ENCODE peak calls at places on chromosomes 6 and 20, in six cellular contexts. Z is A549, E is astrocyte, Q is kidney, R is foreskin keratinocyte, L is lower lobe of right lung. X is an unnamed sample.

GRCh38 chr20:16553161-16553560 is 20.1 kb downstream of the KIF16B start:
- DNase-seq in E (no peak), R (no peak), L (no peak), Q (no peak), Z (no peak), X (no peak)

GRCh38 chr6:85113934-85114582 is 335.8 kb upstream of the NT5E start:
- DNase-seq in L (no peak), Z (no peak), R (peak; percentile 6), E (no peak), Q (no peak), X (no peak)

GRCh38 chr6:81766482-81767069 is 14.1 kb upstream of the TENT5A start:
- DNase-seq in R (no peak), E (peak; percentile 97), Z (peak; percentile 63), L (no peak), Q (no peak), X (peak; percentile 25)

GRCh38 chr6:81878479-81878878 is 126.0 kb upstream of the TENT5A start:
- DNase-seq in L (no peak), Z (no peak), E (no peak), Q (no peak), R (no peak), X (no peak)

GRCh38 chr6:63643862-63644261 is 8.3 kb downstream of the PHF3 start:
- DNase-seq in E (no peak), R (no peak), L (no peak), Z (no peak), Q (no peak), X (no peak)

GRCh38 chr20:13868331-13868730 is 83.5 kb downstream of the NDUFAF5 start:
- DNase-seq in E (peak; percentile 36), Q (no peak), R (peak; percentile 68), Z (peak; percentile 11), L (no peak), X (no peak)

GRCh38 chr6:34810936-34811632 is 19.2 kb downstream of the BLTP3A start:
- DNase-seq in Z (peak; percentile 6), E (no peak), R (peak; percentile 65), L (no peak), Q (no peak), X (peak; percentile 20)

GRCh38 chr6:67535946-67536345 is 1099.1 kb upstream of the ADGRB3 start:
- DNase-seq in Z (no peak), R (no peak), Q (no peak), L (no peak), E (peak; percentile 60), X (no peak)

GRCh38 chr20:3592931-3593330 is 70.3 kb downstream of the GFRA4 start:
- DNase-seq in Q (no peak), R (no peak), Z (no peak), E (no peak), L (no peak), X (no peak)

GRCh38 chr20:45021626-45022025 is 55.3 kb downstream of the STK4 start:
- DNase-seq in E (no peak), Z (no peak), L (no peak), R (no peak), Q (no peak), X (no peak)

GRCh38 chr6:56808871-56809359 is 146.0 kb upstream of the BEND6 start:
- DNase-seq in L (no peak), R (peak; percentile 98), Z (peak; percentile 80), E (peak; percentile 86), Q (no peak), X (peak; percentile 47)

GRCh38 chr20:49635171-49635570 is 67.2 kb upstream of the PTGIS start:
- DNase-seq in L (no peak), E (no peak), R (no peak), Q (peak; percentile 88), Z (no peak), X (no peak)

GRCh38 chr20:23318347-23318746 is 32.2 kb upstream of the NXT1 start:
- DNase-seq in E (no peak), L (no peak), Q (no peak), R (no peak), Z (no peak), X (no peak)

GRCh38 chr20:62952373-62953166 is at the start of gene SLC17A9:
- DNase-seq in R (no peak), Q (peak; percentile 91), Z (no peak), L (peak; percentile 92), E (peak; percentile 10), X (no peak)

GRCh38 chr6:145008715-145009114 is 723.6 kb downstream of the UTRN start:
- DNase-seq in E (no peak), Q (no peak), R (no peak), Z (no peak), L (no peak), X (no peak)

GRCh38 chr6:4447646-4448315 is 312.4 kb upstream of the ECI2 start:
- DNase-seq in Z (no peak), L (no peak), R (no peak), Q (no peak), E (no peak), X (no peak)

GRCh38 chr6:41780623-41781301 is at the start of gene PRICKLE4:
- DNase-seq in Z (peak; percentile 29), Q (peak; percentile 83), R (no peak), E (no peak), L (peak; percentile 71), X (peak; percentile 65)

GRCh38 chr20:58432190-58432954 is 43.3 kb downstream of the VAPB start:
- DNase-seq in L (no peak), Z (no peak), R (no peak), Q (no peak), E (no peak), X (no peak)

GRCh38 chr6:2765896-2766766 is 938 bp downstream of the WRNIP1 start:
- DNase-seq in E (peak; percentile 21), L (peak; percentile 75), R (peak; percentile 30), Q (peak; percentile 88), Z (peak; percentile 26), X (peak; percentile 48)

GRCh38 chr6:44116643-44117382 is 10.4 kb downstream of the MRPL14 start:
- DNase-seq in Q (no peak), L (no peak), Z (no peak), E (peak; percentile 94), R (peak; percentile 76), X (no peak)

GRCh38 chr6:112927641-112928040 is 580.5 kb downstream of the RFPL4B start:
- DNase-seq in Z (no peak), Q (no peak), L (no peak), E (peak; percentile 60), R (no peak), X (no peak)

GRCh38 chr20:10339609-10340008 is 94.4 kb downstream of the MKKS start:
- DNase-seq in L (no peak), E (no peak), Z (no peak), Q (no peak), R (no peak), X (no peak)

GRCh38 chr20:37714973-37715657 is 21.3 kb downstream of the CTNNBL1 start:
- DNase-seq in R (peak; percentile 42), E (peak; percentile 56), Z (no peak), Q (no peak), L (no peak), X (peak; percentile 66)

GRCh38 chr20:9401381-9401780 is 113.0 kb upstream of the LAMP5 start:
- DNase-seq in R (no peak), Z (no peak), E (no peak), L (no peak), Q (no peak), X (no peak)

GRCh38 chr6:2448826-2449571 is 203.6 kb upstream of the GMDS start:
- DNase-seq in Z (peak; percentile 75), L (no peak), Q (no peak), E (peak; percentile 62), R (peak; percentile 61), X (peak; percentile 68)

GRCh38 chr6:165922309-165922794 is 245.3 kb downstream of the TBXT start:
- DNase-seq in L (no peak), R (no peak), Z (peak; percentile 70), Q (no peak), E (peak; percentile 16), X (peak; percentile 7)

GRCh38 chr20:50666709-50667310 is 24.5 kb downstream of the RIPOR3 start:
- DNase-seq in L (no peak), E (no peak), Z (no peak), Q (no peak), R (no peak), X (no peak)

DNA sequence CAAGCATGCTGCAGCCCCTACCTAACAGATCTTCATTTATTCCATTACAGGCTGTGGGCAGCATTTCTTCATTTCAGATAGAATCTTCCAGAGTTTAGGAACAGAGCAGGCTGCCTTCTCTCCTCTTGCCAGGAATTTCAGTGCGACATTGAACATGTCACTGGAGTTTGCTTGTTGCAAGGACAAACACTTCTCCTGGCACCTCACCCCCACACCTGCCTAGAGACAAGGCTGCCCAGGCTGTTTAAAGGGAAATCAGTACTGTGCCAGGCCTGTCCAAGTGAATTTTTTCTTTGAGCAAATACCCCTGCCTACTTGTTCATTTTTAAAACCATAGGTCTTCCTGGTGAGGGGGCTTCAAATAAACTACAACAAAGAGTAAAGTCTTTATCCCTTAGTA is 594.1 kb downstream of the PTPRT start:
- DNase-seq in E (no peak), L (no peak), R (no peak), Z (no peak), Q (no peak), X (no peak)
- H3K27ac ChIP-seq in E (no peak overlapping the region), L (no peak overlapping the region), R (no peak overlapping the region), Z (no peak overlapping the region), Q (no peak overlapping the region), X (no peak overlapping the region)

GRCh38 chr6:54262499-54262898 is 45.7 kb upstream of the TINAG start:
- DNase-seq in E (no peak), R (no peak), Z (no peak), Q (no peak), L (no peak), X (no peak)

GRCh38 chr6:54266400-54266923 is 41.8 kb upstream of the TINAG start:
- DNase-seq in Z (no peak), E (no peak), L (no peak), Q (no peak), R (no peak), X (no peak)

GRCh38 chr6:54264581-54265272 is 43.5 kb upstream of the TINAG start:
- DNase-seq in Z (no peak), L (no peak), Q (no peak), R (no peak), E (no peak), X (no peak)

GRCh38 chr6:54262956-54263355 is 45.3 kb upstream of the TINAG start:
- DNase-seq in Z (peak; percentile 6), E (no peak), L (no peak), R (no peak), Q (no peak), X (no peak)

GRCh38 chr6:54267798-54268197 is 40.4 kb upstream of the TINAG start:
- DNase-seq in E (peak; percentile 27), Z (peak; percentile 61), L (no peak), R (no peak), Q (no peak), X (peak; percentile 31)
- TF ChIP-seq CTCF in E (peak; percentile 60), Z (peak; percentile 28), L (peak; percentile 47), R (peak; percentile 69), Q (peak; percentile 24), X (peak; percentile 21)

DNA sequence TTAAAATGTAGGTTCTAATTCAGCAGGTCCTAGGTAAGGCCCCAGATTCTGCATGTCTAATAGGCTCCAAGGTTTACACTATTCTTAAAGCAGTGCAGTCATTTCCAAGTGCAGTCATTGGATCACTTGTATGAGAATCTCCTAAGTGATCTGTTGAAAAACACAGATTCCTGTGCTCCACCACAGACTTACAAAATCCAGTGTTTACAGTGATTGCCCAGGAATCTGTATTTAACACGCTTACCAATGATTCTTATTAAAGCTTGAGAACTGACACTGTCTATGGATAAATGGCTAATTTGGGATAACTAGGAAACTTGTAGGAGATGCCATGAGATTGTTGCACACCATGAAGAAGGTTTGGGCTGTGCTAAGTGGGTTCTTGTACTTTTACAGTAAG is 104.6 kb upstream of the PLEKHG1 start:
- DNase-seq in Z (no peak), E (no peak), R (no peak), Q (no peak), L (no peak), X (no peak)
- H3K27ac ChIP-seq in Z (no peak overlapping the region), E (no peak overlapping the region), R (no peak overlapping the region), Q (no peak overlapping the region), L (no peak overlapping the region), X (no peak overlapping the region)

GRCh38 chr6:164417537-164417936 is 891.9 kb downstream of the C6orf118 start:
- DNase-seq in R (no peak), L (no peak), Z (no peak), E (no peak), Q (no peak), X (no peak)
- TF ChIP-seq CTCF in R (peak; percentile 19), L (no peak), Z (no peak), E (no peak), Q (no peak), X (no peak)